ENCODE peak calls at places on chromosomes 3 and 15, in four cellular contexts. C, J, M and Q are unnamed samples. For H3K4me1, the result is how much of the 10 kb centered on the place peaks cover.

GRCh38 chr3:159846255-159846654 is 142.4 kb upstream of the IL12A start:
- DNase-seq in M (no peak), C (no peak), J (no peak), Q (no peak)

GRCh38 chr15:91356083-91356482 is 256.0 kb downstream of the SV2B start:
- DNase-seq in M (no peak), C (no peak), J (no peak), Q (no peak)

GRCh38 chr15:49490963-49491362 is 67.9 kb downstream of the FGF7 start:
- DNase-seq in J (no peak), M (no peak), C (no peak), Q (no peak)

GRCh38 chr3:71070497-71071465 is 512.7 kb downstream of the FOXP1 start:
- DNase-seq in C (no peak), J (no peak), M (no peak), Q (peak)

GRCh38 chr15:83695246-83695645 is 41.3 kb downstream of the ADAMTSL3 start:
- DNase-seq in J (no peak), M (no peak), C (no peak), Q (no peak)

GRCh38 chr3:30135190-30135589 is 471.2 kb upstream of the TGFBR2 start:
- DNase-seq in C (no peak), J (no peak), M (no peak), Q (no peak)

GRCh38 chr15:92069308-92070244 is 216.1 kb downstream of the SLCO3A1 start:
- DNase-seq in J (peak), M (no peak), C (no peak), Q (peak)

GRCh38 chr3:58048301-58048700 is 40.1 kb downstream of the FLNB start:
- DNase-seq in M (no peak), J (no peak), C (no peak), Q (no peak)

GRCh38 chr15:95410757-95411156 is 919.7 kb upstream of the NR2F2 start:
- DNase-seq in C (no peak), J (no peak), M (no peak), Q (no peak)

GRCh38 chr3:88986834-88987233 is 120.6 kb upstream of the EPHA3 start:
- DNase-seq in J (no peak), C (no peak), M (no peak), Q (peak)

GRCh38 chr3:155217591-155217990 is 75.9 kb downstream of the STRIT1 start:
- DNase-seq in M (no peak), J (no peak), C (no peak), Q (peak)

GRCh38 chr3:63370094-63370493 is 92.0 kb downstream of the SYNPR start:
- DNase-seq in J (no peak), M (no peak), C (no peak), Q (no peak)

GRCh38 chr3:114035146-114035545 is 21.2 kb downstream of the CCDC191 start:
- DNase-seq in M (no peak), C (no peak), J (no peak), Q (no peak)

GRCh38 chr3:187101184-187102072 is 37.9 kb downstream of the RPL39L start:
- DNase-seq in C (peak), M (peak), J (peak), Q (no peak)

GRCh38 chr3:154885016-154885415 is 195.1 kb upstream of the MME start:
- DNase-seq in M (no peak), C (no peak), J (no peak), Q (no peak)

GRCh38 chr3:196192036-196193001 is 18.9 kb downstream of the ZDHHC19 start:
- DNase-seq in M (no peak), C (peak), J (no peak), Q (no peak)

GRCh38 chr3:141072950-141073349 is 21.8 kb downstream of the SPSB4 start:
- DNase-seq in C (no peak), J (no peak), M (no peak), Q (no peak)

GRCh38 chr3:143597774-143598652 is 250.3 kb downstream of the SLC9A9 start:
- DNase-seq in C (no peak), M (no peak), J (no peak), Q (no peak)

GRCh38 chr3:142785996-142786395 is 62.2 kb downstream of the TRPC1 start:
- DNase-seq in C (no peak), J (no peak), M (no peak), Q (no peak)

GRCh38 chr3:3180421-3180820 is 930 bp upstream of the CRBN start:
- DNase-seq in C (no peak), J (no peak), M (no peak), Q (no peak)

GRCh38 chr3:31614162-31614921 is 81.6 kb downstream of the STT3B start:
- DNase-seq in J (no peak), M (no peak), C (no peak), Q (no peak)

GRCh38 chr3:51966941-51967383 is 292 bp downstream of the PCBP4 start:
- DNase-seq in M (no peak), J (no peak), C (no peak), Q (no peak)

GRCh38 chr15:79078763-79079395 is 11.7 kb downstream of the RASGRF1 start:
- DNase-seq in J (no peak), C (no peak), M (peak), Q (no peak)
- H3K27ac ChIP-seq in J (no peak), C (no peak), M (no peak), Q (no peak)

GRCh38 chr3:13281657-13282527 is 138.2 kb downstream of the NUP210 start:
- DNase-seq in C (peak), M (peak), J (peak), Q (no peak)

GRCh38 chr3:13282986-13283876 is 136.9 kb downstream of the NUP210 start:
- DNase-seq in C (peak), M (peak), J (no peak), Q (no peak)

GRCh38 chr3:13283877-13284264 is 136.3 kb downstream of the NUP210 start:
- DNase-seq in M (no peak), C (no peak), J (no peak), Q (no peak)

GRCh38 chr3:13280856-13281656 is 139.1 kb downstream of the NUP210 start:
- DNase-seq in C (peak), J (no peak), M (peak), Q (no peak)

DNA sequence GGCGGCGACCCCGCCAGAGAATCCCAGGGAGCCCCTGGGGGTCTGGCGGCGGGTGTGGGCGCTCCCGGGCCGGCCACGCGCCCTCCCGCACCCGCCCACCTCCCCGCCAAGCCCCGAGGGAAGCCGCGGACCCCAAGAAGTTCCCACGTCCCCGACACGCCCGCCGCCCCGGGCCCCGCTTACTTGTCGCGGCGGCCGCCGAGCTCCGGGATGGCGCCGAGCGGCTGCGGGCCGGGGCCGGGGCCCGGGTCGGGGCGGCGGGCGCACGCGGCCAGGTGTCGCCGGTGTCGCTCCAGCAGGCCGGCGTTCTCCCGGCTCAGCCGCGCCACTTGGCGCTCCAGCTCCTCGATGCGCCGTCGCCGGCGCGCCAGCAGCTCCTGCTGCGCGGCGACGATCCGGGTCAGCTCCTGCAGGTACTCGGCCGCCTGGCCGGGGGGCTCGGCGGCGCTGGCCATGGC is 137.6 kb downstream of the NUP210 start:
- DNase-seq in J (no peak), C (peak), M (peak), Q (no peak)
- H3K4me1 ChIP-seq in J (under half), C (under half), M (under half), Q (under half)

DNA sequence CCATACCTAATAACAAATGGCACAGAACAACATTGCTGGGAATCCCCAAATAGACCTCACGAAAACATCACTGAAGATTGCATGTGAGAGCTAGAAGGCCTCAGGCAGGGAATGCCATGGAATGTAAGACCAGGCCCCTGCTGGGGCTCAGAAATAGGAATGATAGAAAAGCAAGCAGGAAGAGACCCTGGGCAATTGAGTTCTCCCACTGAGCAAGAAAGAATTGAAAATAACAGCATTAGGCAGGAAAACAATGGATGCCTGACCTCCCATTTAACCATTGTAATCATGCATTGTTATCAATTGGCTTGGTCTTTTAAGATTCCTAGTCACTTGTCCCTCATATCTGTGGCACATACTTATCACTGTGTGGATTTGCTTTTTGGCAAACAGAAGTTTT is 581.6 kb downstream of the FHIT start:
- DNase-seq in M (no peak), J (no peak), C (no peak), Q (no peak)
- H3K27ac ChIP-seq in M (no peak), J (no peak), C (no peak), Q (no peak)

GRCh38 chr3:127410678-127411077 is 122.8 kb upstream of the PRR20G start:
- DNase-seq in C (no peak), M (no peak), J (no peak), Q (no peak)
- H3K4me1 ChIP-seq in C (under half), M (under half), J (under half), Q (under half)

GRCh38 chr15:35669021-35669420 is 123.1 kb upstream of the DPH6 start:
- DNase-seq in C (no peak), J (no peak), M (no peak), Q (no peak)
- H3K27ac ChIP-seq in C (no peak), J (no peak), M (no peak), Q (no peak)